ENCODE peak calls at places on chromosomes 4 and X, in four cellular contexts. M is uterus, N is lower lobe of right lung, S is pancreas. W is an unnamed sample.

GRCh38 chrX:19342331-19342906 is 1.3 kb upstream of the PDHA1 start:
- DNase-seq in M (no peak), N (no peak), S (no peak), W (no peak)

GRCh38 chrX:131187234-131187633 is 101.9 kb downstream of the IGSF1 start:
- DNase-seq in M (no peak), N (no peak), S (no peak), W (no peak)

GRCh38 chr4:8869879-8870646 is 1.6 kb downstream of the HMX1 start:
- DNase-seq in M (no peak), N (no peak), S (no peak), W (no peak)

GRCh38 chrX:103362504-103362903 is 6.2 kb downstream of the TCEAL9 start:
- DNase-seq in M (no peak), N (no peak), S (no peak), W (no peak)

GRCh38 chr4:7297881-7298280 is 105.5 kb downstream of the SORCS2 start:
- DNase-seq in M (no peak), N (no peak), S (no peak), W (no peak)

GRCh38 chr4:3520796-3521600 is 11.2 kb downstream of the LRPAP1 start:
- DNase-seq in M (peak; percentile 14), N (peak; percentile 43), S (peak; percentile 67), W (no peak)

GRCh38 chr4:91984466-91984865 is 319.3 kb upstream of the GRID2 start:
- DNase-seq in M (no peak), N (no peak), S (no peak), W (no peak)

GRCh38 chrX:7941390-7942042 is 14.3 kb upstream of the PNPLA4 start:
- DNase-seq in M (no peak), N (no peak), S (no peak), W (no peak)

GRCh38 chrX:41828821-41829220 is 94.5 kb downstream of the CASK start:
- DNase-seq in M (no peak), N (no peak), S (no peak), W (no peak)

GRCh38 chr4:23932935-23933334 is 43.1 kb upstream of the PPARGC1A start:
- DNase-seq in M (no peak), N (no peak), S (no peak), W (no peak)

GRCh38 chr4:66574145-66574978 is 904.1 kb upstream of the EPHA5 start:
- DNase-seq in M (no peak), N (no peak), S (peak; percentile 13), W (peak; percentile 14)

GRCh38 chr4:152352645-152353116 is 183.2 kb downstream of the FBXW7 start:
- DNase-seq in M (peak; percentile 81), N (no peak), S (peak; percentile 13), W (peak; percentile 72)

GRCh38 chr4:138492178-138492577 is 250.0 kb upstream of the SLC7A11 start:
- DNase-seq in M (no peak), N (no peak), S (no peak), W (no peak)

GRCh38 chr4:13248621-13249298 is 235.4 kb downstream of the RAB28 start:
- DNase-seq in M (no peak), N (no peak), S (no peak), W (no peak)

GRCh38 chrX:124211312-124211942 is 121.0 kb upstream of the TEX13D start:
- DNase-seq in M (no peak), N (no peak), S (no peak), W (no peak)

GRCh38 chr4:28247805-28248204 is 1387.2 kb downstream of the STIM2 start:
- DNase-seq in M (no peak), N (no peak), S (no peak), W (no peak)

GRCh38 chr4:8215001-8215427 is 15.9 kb downstream of the SH3TC1 start:
- DNase-seq in M (peak; percentile 50), N (no peak), S (peak; percentile 32), W (peak; percentile 62)

GRCh38 chr4:156971168-156971601 is 414 bp downstream of the PDGFC start:
- DNase-seq in M (peak; percentile 57), N (peak; percentile 56), S (peak; percentile 71), W (peak; percentile 44)

GRCh38 chr4:169236901-169237626 is 33.7 kb downstream of the SH3RF1 start:
- DNase-seq in M (no peak), N (no peak), S (no peak), W (peak; percentile 80)

GRCh38 chr4:40704073-40704472 is 45.7 kb upstream of the NSUN7 start:
- DNase-seq in M (no peak), N (no peak), S (no peak), W (no peak)

GRCh38 chr4:177220376-177220775 is 89.3 kb upstream of the NEIL3 start:
- DNase-seq in M (no peak), N (no peak), S (no peak), W (no peak)

GRCh38 chr4:7980036-7980435 is 40.4 kb upstream of the AFAP1 start:
- DNase-seq in M (no peak), N (no peak), S (no peak), W (no peak)

GRCh38 chr4:23234716-23235115 is 542.0 kb downstream of the GBA3 start:
- DNase-seq in M (no peak), N (no peak), S (no peak), W (no peak)

GRCh38 chr4:79472693-79473552 is 64.9 kb upstream of the GK2 start:
- DNase-seq in M (no peak), N (no peak), S (no peak), W (no peak)

GRCh38 chrX:41302293-41302868 is 31.6 kb upstream of the DDX3X start:
- DNase-seq in M (no peak), N (no peak), S (no peak), W (no peak)

GRCh38 chr4:185640809-185641675 is 105.7 kb upstream of the PDLIM3 start:
- DNase-seq in M (no peak), N (no peak), S (no peak), W (peak; percentile 55)

GRCh38 chr4:140116442-140117104 is 37.4 kb downstream of the MAML3 start:
- DNase-seq in M (no peak), N (no peak), S (no peak), W (no peak)

GRCh38 chrX:1534321-1535168 is 2.4 kb downstream of the P2RY8 start:
- DNase-seq in M (no peak), N (no peak), S (no peak), W (no peak)

GRCh38 chr4:67198757-67199156 is 346.5 kb downstream of the CENPC start:
- DNase-seq in M (no peak), N (no peak), S (no peak), W (no peak)

GRCh38 chrX:28880136-28880535 is 292.9 kb downstream of the IL1RAPL1 start:
- DNase-seq in M (no peak), N (no peak), S (no peak), W (no peak)

GRCh38 chr4:100081511-100081910 is 108.8 kb downstream of the DDIT4L start:
- DNase-seq in M (no peak), N (no peak), S (no peak), W (no peak)

GRCh38 chrX:69028006-69028760 is 137.1 kb downstream of the PJA1 start:
- DNase-seq in M (no peak), N (no peak), S (no peak), W (no peak)

GRCh38 chrX:74383611-74384010 is 37.7 kb upstream of the SLC16A2 start:
- DNase-seq in M (peak; percentile 24), N (no peak), S (no peak), W (peak; percentile 8)

DNA sequence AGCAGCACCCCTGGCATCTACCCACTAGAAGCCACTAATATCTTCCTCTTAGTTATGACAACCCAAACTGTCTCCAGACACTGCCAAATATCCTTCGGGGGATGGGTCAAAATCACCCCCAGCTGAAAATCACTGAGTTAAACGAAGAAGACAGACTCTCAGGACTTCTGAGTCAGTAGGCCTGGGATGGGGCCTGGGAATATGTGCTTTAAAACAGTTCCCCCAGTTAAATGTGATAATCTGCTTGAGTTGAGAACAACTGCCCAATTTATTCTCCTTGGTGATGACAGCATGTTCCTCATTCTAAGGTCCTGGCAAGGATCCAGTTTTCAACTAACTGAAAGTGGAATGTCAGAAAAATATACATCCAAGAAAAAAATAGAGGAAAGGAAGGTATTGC is 52.4 kb downstream of the CBLL2 start:
- DNase-seq in M (no peak), N (no peak), S (no peak), W (no peak)
- H3K4me3 ChIP-seq in M (no peak overlapping the region), N (no peak overlapping the region), S (no peak overlapping the region), W (no peak overlapping the region)

GRCh38 chr4:125398263-125398662 is 83.5 kb downstream of the FAT4 start:
- DNase-seq in M (no peak), N (no peak), S (no peak), W (no peak)
- H3K4me3 ChIP-seq in M (no peak overlapping the region), N (no peak overlapping the region), S (no peak overlapping the region), W (no peak overlapping the region)

DNA sequence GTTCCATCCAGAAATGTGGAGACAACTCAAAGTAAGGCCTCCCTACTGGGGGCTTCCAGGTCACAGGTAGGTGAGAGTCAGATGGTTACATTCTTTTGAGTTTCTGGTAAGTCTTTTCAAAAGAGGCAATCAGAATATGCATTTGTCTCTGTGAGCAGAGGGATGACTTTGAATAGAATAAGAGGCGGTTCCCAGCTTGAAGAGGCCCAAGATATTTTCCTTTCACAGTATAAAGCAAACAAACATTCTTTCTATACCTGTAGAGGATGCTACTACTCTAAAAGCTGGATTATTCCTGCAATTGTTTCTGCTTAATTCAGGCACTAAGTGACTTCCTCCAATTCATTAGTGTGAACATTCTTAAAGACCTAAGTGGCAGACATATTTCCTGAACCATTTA is 44.4 kb downstream of the DIAPH2 start:
- DNase-seq in M (no peak), N (no peak), S (no peak), W (no peak)
- H3K4me3 ChIP-seq in M (no peak overlapping the region), N (no peak overlapping the region), S (no peak overlapping the region), W (no peak overlapping the region)

GRCh38 chr4:85733798-85734197 is 258.8 kb downstream of the ARHGAP24 start:
- DNase-seq in M (no peak), N (no peak), S (no peak), W (no peak)
- H3K4me3 ChIP-seq in M (no peak overlapping the region), N (no peak overlapping the region), S (no peak overlapping the region), W (no peak overlapping the region)

DNA sequence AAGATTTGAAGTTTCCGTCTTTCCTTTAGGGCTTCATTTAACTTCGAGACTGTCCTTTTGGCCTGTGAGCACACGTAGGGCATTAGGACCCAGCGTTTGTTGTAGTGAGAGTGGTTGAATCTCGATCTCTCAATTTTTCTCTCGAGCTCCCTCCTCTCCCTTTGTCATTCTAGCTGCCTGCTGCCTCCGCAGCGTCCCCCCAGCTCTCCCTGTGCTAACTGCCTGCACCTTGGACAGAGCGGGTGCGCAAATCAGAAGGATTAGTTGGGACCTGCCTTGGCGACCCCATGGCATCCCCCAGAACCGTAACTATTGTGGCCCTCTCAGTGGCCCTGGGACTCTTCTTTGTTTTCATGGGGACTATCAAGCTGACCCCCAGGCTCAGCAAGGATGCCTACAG is at the start of gene TMEM35A:
- DNase-seq in M (no peak), N (no peak), S (no peak), W (no peak)
- H3K4me3 ChIP-seq in M (peak within 1 kb of the TSS; percentile 21), N (peak within 1 kb of the TSS; percentile 46), S (no peak within 1 kb of the TSS), W (peak within 1 kb of the TSS; percentile 10)

GRCh38 chrX:317424-318067 is 1.1 kb downstream of the GTPBP6 start:
- DNase-seq in M (no peak), N (no peak), S (no peak), W (no peak)
- H3K4me3 ChIP-seq in M (peak overlapping the region; percentile 56), N (peak overlapping the region; percentile 86), S (peak overlapping the region; percentile 61), W (peak overlapping the region; percentile 96)

GRCh38 chr4:146255463-146255862 is 41.1 kb downstream of the REELD1 start:
- DNase-seq in M (no peak), N (no peak), S (no peak), W (no peak)
- H3K4me3 ChIP-seq in M (no peak overlapping the region), N (no peak overlapping the region), S (no peak overlapping the region), W (no peak overlapping the region)

W was measured in prostate gland.